ENCODE peak calls at places on chromosomes 5 and 9, in nine cellular contexts. H, S, M, W, I, E, X, N and Z are unnamed samples.

GRCh38 chr9:37955781-37956422 is 52.0 kb upstream of the SLC25A51 start:
- DNase-seq in H (no peak), S (no peak), M (no peak), W (no peak), I (no peak), E (peak), X (peak), N (no peak), Z (no peak)

GRCh38 chr9:84254972-84255371 is 85.6 kb downstream of the SLC28A3 start:
- DNase-seq in H (no peak), S (no peak), M (no peak), W (no peak), I (no peak), E (no peak), X (peak), N (no peak), Z (no peak)

GRCh38 chr9:127875306-127875966 is 2.0 kb downstream of the AK1 start:
- DNase-seq in H (peak), S (no peak), M (no peak), W (no peak), I (no peak), E (peak), X (no peak), N (peak), Z (no peak)

GRCh38 chr5:135433626-135434426 is 13.3 kb downstream of the DCANP1 start:
- DNase-seq in H (no peak), S (no peak), M (no peak), W (no peak), I (no peak), E (no peak), X (no peak), N (peak), Z (no peak)

GRCh38 chr9:35553670-35554543 is 51.2 kb upstream of the TESK1 start:
- DNase-seq in H (peak), S (peak), M (peak), W (peak), I (no peak), E (no peak), X (peak), N (peak), Z (peak)

GRCh38 chr5:19388391-19388790 is 599.6 kb downstream of the CDH18 start:
- DNase-seq in H (no peak), S (no peak), M (no peak), W (no peak), I (no peak), E (no peak), X (no peak), N (no peak), Z (no peak)

GRCh38 chr9:97412628-97413382 is 909 bp downstream of the TDRD7 start:
- DNase-seq in H (peak), S (no peak), M (no peak), W (no peak), I (no peak), E (no peak), X (no peak), N (no peak), Z (no peak)

GRCh38 chr5:32589431-32589830 is 4.1 kb downstream of the SUB1 start:
- DNase-seq in H (no peak), S (no peak), M (no peak), W (no peak), I (no peak), E (no peak), X (no peak), N (no peak), Z (no peak)

GRCh38 chr5:54357371-54358058 is 47.1 kb upstream of the ARL15 start:
- DNase-seq in H (no peak), S (no peak), M (no peak), W (no peak), I (no peak), E (no peak), X (no peak), N (no peak), Z (no peak)

GRCh38 chr9:123834907-123835562 is 94.9 kb downstream of the DENND1A start:
- DNase-seq in H (peak), S (no peak), M (no peak), W (no peak), I (no peak), E (no peak), X (no peak), N (peak), Z (no peak)

GRCh38 chr9:68749579-68750159 is 44.6 kb downstream of the PIP5K1B start:
- DNase-seq in H (no peak), S (no peak), M (no peak), W (no peak), I (no peak), E (no peak), X (no peak), N (no peak), Z (no peak)

GRCh38 chr5:123700624-123701023 is 188.6 kb downstream of the CSNK1G3 start:
- DNase-seq in H (peak), S (no peak), M (peak), W (no peak), I (no peak), E (no peak), X (peak), N (peak), Z (no peak)

GRCh38 chr9:133276923-133277322 is 1.9 kb upstream of the ABO start:
- DNase-seq in H (no peak), S (no peak), M (no peak), W (no peak), I (no peak), E (no peak), X (no peak), N (no peak), Z (no peak)

GRCh38 chr5:142548739-142549275 is 137.1 kb downstream of the FGF1 start:
- DNase-seq in H (peak), S (peak), M (peak), W (peak), I (no peak), E (no peak), X (peak), N (peak), Z (peak)

GRCh38 chr5:96863949-96864649 is 12.2 kb upstream of the ERAP2 start:
- DNase-seq in H (no peak), S (no peak), M (no peak), W (no peak), I (no peak), E (no peak), X (no peak), N (no peak), Z (no peak)

GRCh38 chr9:117466111-117466510 is 51.3 kb upstream of the ASTN2 start:
- DNase-seq in H (no peak), S (no peak), M (no peak), W (no peak), I (no peak), E (no peak), X (no peak), N (no peak), Z (no peak)

GRCh38 chr9:76692448-76693129 is 71.6 kb upstream of the PCA3 start:
- DNase-seq in H (no peak), S (no peak), M (no peak), W (no peak), I (no peak), E (no peak), X (no peak), N (no peak), Z (no peak)

GRCh38 chr5:78765756-78766411 is 117.3 kb upstream of the LHFPL2 start:
- DNase-seq in H (no peak), S (no peak), M (no peak), W (no peak), I (no peak), E (no peak), X (no peak), N (no peak), Z (no peak)

GRCh38 chr5:65020492-65020891 is 251.8 kb downstream of the CWC27 start:
- DNase-seq in H (peak), S (no peak), M (no peak), W (no peak), I (no peak), E (no peak), X (no peak), N (peak), Z (no peak)

GRCh38 chr5:35679351-35679750 is 61.7 kb downstream of the SPEF2 start:
- DNase-seq in H (no peak), S (no peak), M (no peak), W (no peak), I (no peak), E (no peak), X (no peak), N (no peak), Z (no peak)

GRCh38 chr9:72474676-72475075 is 46.7 kb upstream of the TMC1 start:
- DNase-seq in H (peak), S (no peak), M (no peak), W (no peak), I (no peak), E (no peak), X (no peak), N (peak), Z (no peak)

GRCh38 chr9:92406506-92406905 is 2.1 kb upstream of the OGN start:
- DNase-seq in H (peak), S (no peak), M (no peak), W (no peak), I (peak), E (no peak), X (peak), N (no peak), Z (no peak)

GRCh38 chr9:96612105-96612965 is 7.3 kb downstream of the CDC14B start:
- DNase-seq in H (peak), S (no peak), M (peak), W (no peak), I (no peak), E (peak), X (peak), N (peak), Z (no peak)

GRCh38 chr5:2611561-2612096 is 139.8 kb downstream of the IRX2 start:
- DNase-seq in H (no peak), S (no peak), M (no peak), W (no peak), I (no peak), E (no peak), X (no peak), N (no peak), Z (no peak)

GRCh38 chr9:93263334-93264229 is 79.6 kb downstream of the WNK2 start:
- DNase-seq in H (no peak), S (no peak), M (no peak), W (no peak), I (no peak), E (peak), X (no peak), N (no peak), Z (no peak)